ENCODE peak calls at places on chromosomes 7 and 10, in ten cellular contexts. Y is spleen, C is endothelial cell of umbilical vein, V is IMR-90, O is ovary, U is GM12891, G is uterus, W is thyroid gland, Z is Peyer's patch, D is suprapubic skin. P is an unnamed sample.

GRCh38 chr7:20514364-20514763 is 101.1 kb upstream of the ABCB5 start:
- DNase-seq in Y (no peak), C (peak; percentile 98), V (no peak), O (no peak), U (no peak), G (no peak), W (peak; percentile 26), Z (no peak), D (no peak), P (peak; percentile 27)

GRCh38 chr10:79984851-79985250 is 35.9 kb upstream of the SFTPD start:
- DNase-seq in Y (no peak), C (no peak), V (no peak), O (no peak), U (no peak), G (no peak), W (no peak), Z (no peak), D (no peak), P (no peak)

GRCh38 chr7:99579956-99580777 is 17.9 kb upstream of the TMEM225B start:
- DNase-seq in Y (peak; percentile 82), C (peak; percentile 50), V (peak; percentile 23), O (peak; percentile 51), U (no peak), G (peak; percentile 35), W (peak; percentile 34), Z (peak; percentile 59), D (no peak), P (no peak)

GRCh38 chr7:38973760-38974159 is 3.9 kb upstream of the POU6F2 start:
- DNase-seq in Y (no peak), C (no peak), V (no peak), O (no peak), U (no peak), G (no peak), W (no peak), Z (no peak), D (no peak), P (no peak)

GRCh38 chr7:1045727-1046063 is 1.3 kb downstream of the GPR146 start:
- DNase-seq in Y (peak; percentile 55), C (no peak), V (no peak), O (no peak), U (no peak), G (no peak), W (no peak), Z (no peak), D (no peak), P (no peak)

GRCh38 chr10:51291961-51292360 is 217.7 kb downstream of the PRKG1 start:
- DNase-seq in Y (no peak), C (no peak), V (no peak), O (no peak), U (no peak), G (no peak), W (no peak), Z (no peak), D (no peak), P (no peak)

GRCh38 chr7:55191926-55192692 is 173.0 kb upstream of the LANCL2 start:
- DNase-seq in Y (no peak), C (peak; percentile 35), V (peak; percentile 36), O (no peak), U (no peak), G (no peak), W (no peak), Z (no peak), D (no peak), P (no peak)

GRCh38 chr7:30116771-30117170 is 18.0 kb upstream of the MTURN start:
- DNase-seq in Y (no peak), C (no peak), V (no peak), O (no peak), U (no peak), G (no peak), W (no peak), Z (no peak), D (no peak), P (no peak)

GRCh38 chr7:76292206-76292573 is 10.3 kb upstream of the HSPB1 start:
- DNase-seq in Y (no peak), C (peak; percentile 98), V (no peak), O (no peak), U (no peak), G (peak; percentile 74), W (no peak), Z (no peak), D (no peak), P (no peak)

GRCh38 chr7:76293407-76293901 is 9.0 kb upstream of the HSPB1 start:
- DNase-seq in Y (no peak), C (peak; percentile 52), V (no peak), O (no peak), U (no peak), G (peak; percentile 87), W (no peak), Z (no peak), D (no peak), P (no peak)

GRCh38 chr7:76291346-76292205 is 10.9 kb upstream of the HSPB1 start:
- DNase-seq in Y (peak; percentile 94), C (peak; percentile 99), V (peak; percentile 99), O (peak; percentile 91), U (peak; percentile 89), G (peak; percentile 96), W (peak; percentile 86), Z (peak; percentile 95), D (peak; percentile 97), P (peak; percentile 76)

GRCh38 chr7:76296743-76297740 is 5.4 kb upstream of the HSPB1 start:
- DNase-seq in Y (no peak), C (no peak), V (peak; percentile 93), O (peak; percentile 62), U (no peak), G (peak; percentile 89), W (peak; percentile 95), Z (peak; percentile 90), D (no peak), P (no peak)

GRCh38 chr7:76294344-76295024 is 8.0 kb upstream of the HSPB1 start:
- DNase-seq in Y (peak; percentile 90), C (peak; percentile 97), V (peak; percentile 93), O (peak; percentile 98), U (no peak), G (peak; percentile 98), W (peak; percentile 98), Z (peak; percentile 96), D (peak; percentile 98), P (peak; percentile 77)
- TF ChIP-seq POLR2A in Y (no peak), C (peak; percentile 57), V (peak; percentile 56), O (peak; percentile 1), U (no peak), G (peak; percentile 93), W (peak; percentile 88), Z (peak; percentile 48), D (no peak), P (peak; percentile 51)

GRCh38 chr10:92592761-92593552 is at the start of gene KIF11:
- DNase-seq in Y (peak; percentile 99), C (peak; percentile 98), V (peak; percentile 96), O (peak; percentile 97), U (peak; percentile 69), G (peak; percentile 96), W (peak; percentile 99), Z (peak; percentile 100), D (peak; percentile 98), P (peak; percentile 90)
- TF ChIP-seq POLR2A in Y (peak; percentile 88), C (peak; percentile 96), V (peak; percentile 47), O (peak; percentile 88), U (peak; percentile 96), G (peak; percentile 88), W (peak; percentile 96), Z (peak; percentile 95), D (peak; percentile 87), P (peak; percentile 55)

GRCh38 chr7:149147072-149147729 is at the start of gene ZNF398:
- DNase-seq in Y (peak; percentile 96), C (peak; percentile 75), V (peak; percentile 77), O (peak; percentile 80), U (peak; percentile 84), G (peak; percentile 46), W (peak; percentile 67), Z (peak; percentile 89), D (peak; percentile 76), P (peak; percentile 80)

GRCh38 chr7:149141893-149142292 is 5.4 kb upstream of the ZNF398 start:
- DNase-seq in Y (no peak), C (no peak), V (no peak), O (no peak), U (no peak), G (no peak), W (no peak), Z (no peak), D (no peak), P (no peak)

GRCh38 chr7:149140784-149141183 is 6.5 kb upstream of the ZNF398 start:
- DNase-seq in Y (no peak), C (no peak), V (peak; percentile 22), O (no peak), U (no peak), G (no peak), W (no peak), Z (no peak), D (no peak), P (no peak)

GRCh38 chr7:149147730-149148653 is 739 bp downstream of the ZNF398 start:
- DNase-seq in Y (peak; percentile 93), C (peak; percentile 74), V (peak; percentile 51), O (peak; percentile 39), U (peak; percentile 54), G (no peak), W (peak; percentile 48), Z (peak; percentile 74), D (peak; percentile 79), P (peak; percentile 56)

DNA sequence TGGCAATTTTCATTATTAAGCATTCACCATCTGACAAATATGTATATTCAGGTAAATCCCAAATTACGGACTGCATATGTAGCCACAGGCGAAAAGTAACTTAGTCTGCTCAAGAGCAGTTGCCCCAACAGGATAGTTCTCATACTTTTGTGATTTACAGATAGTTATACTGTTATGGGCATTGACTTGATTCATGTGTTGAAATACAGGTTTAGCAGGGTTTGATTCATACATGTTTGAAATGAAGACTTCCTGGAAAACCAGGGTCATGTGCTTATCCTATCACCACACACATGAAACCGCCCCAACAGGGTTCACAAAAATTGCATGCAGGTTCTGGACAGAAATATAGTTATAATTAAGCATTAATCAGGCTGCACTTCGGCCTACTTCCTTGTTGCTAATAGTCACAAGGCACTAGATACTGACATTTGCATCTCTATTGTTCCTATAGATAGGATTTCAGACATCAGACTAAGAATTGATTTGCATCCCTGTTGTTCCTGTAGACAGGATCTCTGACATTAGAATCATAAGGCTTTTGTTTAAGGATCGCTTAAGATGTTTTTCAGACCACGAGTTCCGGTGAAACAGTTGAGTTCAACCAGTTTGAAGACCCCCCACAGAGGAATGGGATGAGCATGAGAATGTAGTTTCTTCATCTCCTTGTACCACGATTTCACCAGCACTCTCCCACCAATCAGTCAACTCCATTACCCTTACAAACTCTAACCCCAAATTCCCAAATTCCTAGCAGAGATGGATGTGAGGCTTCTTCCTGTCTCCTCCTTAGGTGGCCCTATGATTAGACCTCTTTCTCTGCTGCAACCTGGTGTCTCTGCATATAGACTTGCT is 2.0 kb upstream of the ZNF398 start:
- DNase-seq in Y (no peak), C (no peak), V (no peak), O (no peak), U (no peak), G (no peak), W (no peak), Z (no peak), D (no peak), P (no peak)
- TF ChIP-seq POLR2A in Y (no peak), C (no peak), V (no peak), O (no peak), U (no peak), G (no peak), W (no peak), Z (no peak), D (no peak), P (no peak)

GRCh38 chr7:105269397-105269796 is 119.3 kb downstream of the SRPK2 start:
- DNase-seq in Y (no peak), C (peak; percentile 66), V (no peak), O (no peak), U (no peak), G (no peak), W (no peak), Z (no peak), D (no peak), P (no peak)

GRCh38 chr7:105268056-105268455 is 120.7 kb downstream of the SRPK2 start:
- DNase-seq in Y (no peak), C (no peak), V (peak; percentile 87), O (no peak), U (no peak), G (no peak), W (no peak), Z (no peak), D (no peak), P (no peak)

GRCh38 chr7:105267244-105267643 is 121.5 kb downstream of the SRPK2 start:
- DNase-seq in Y (no peak), C (no peak), V (peak; percentile 46), O (no peak), U (no peak), G (no peak), W (no peak), Z (no peak), D (no peak), P (no peak)

GRCh38 chr7:105270117-105270516 is 118.6 kb downstream of the SRPK2 start:
- DNase-seq in Y (no peak), C (no peak), V (no peak), O (no peak), U (no peak), G (no peak), W (no peak), Z (no peak), D (no peak), P (no peak)

GRCh38 chr7:105268511-105269392 is 120.0 kb downstream of the SRPK2 start:
- DNase-seq in Y (no peak), C (peak; percentile 74), V (peak; percentile 71), O (no peak), U (no peak), G (no peak), W (no peak), Z (no peak), D (no peak), P (no peak)
- TF ChIP-seq POLR2A in Y (no peak), C (no peak), V (no peak), O (no peak), U (peak; percentile 47), G (peak; percentile 55), W (peak; percentile 71), Z (no peak), D (peak; percentile 15), P (no peak)